ENCODE peak calls at places on chromosome 12, in four cellular contexts. P is mesendoderm, T is trophoblast cell, U is mesenchymal stem cell. A is an unnamed sample.

GRCh38 chr12:94601972-94602517 is 48.3 kb downstream of the TMCC3 start:
- DNase-seq in T (no peak), U (no peak), P (no peak), A (no peak)

GRCh38 chr12:105922670-105923102 is 216.1 kb downstream of the NUAK1 start:
- DNase-seq in T (no peak), U (peak), P (no peak), A (peak)

GRCh38 chr12:59887204-59887603 is 291.4 kb downstream of the SLC16A7 start:
- DNase-seq in T (no peak), U (no peak), P (no peak), A (no peak)

GRCh38 chr12:27984275-27984674 is 11.7 kb upstream of the PTHLH start:
- DNase-seq in U (peak), T (no peak), P (no peak), A (peak)

GRCh38 chr12:81558031-81558430 is 201.1 kb downstream of the PPFIA2 start:
- DNase-seq in U (peak), T (no peak), P (no peak), A (peak)

GRCh38 chr12:80598004-80598606 is 109.3 kb upstream of the MYF6 start:
- DNase-seq in U (peak), P (peak), T (peak), A (peak)

GRCh38 chr12:90773526-90773925 is 181.4 kb downstream of the CCER1 start:
- DNase-seq in T (no peak), U (no peak), P (no peak), A (no peak)

GRCh38 chr12:110141389-110141788 is 17.2 kb downstream of the IFT81 start:
- DNase-seq in T (no peak), P (no peak), U (peak), A (peak)

GRCh38 chr12:1915082-1915968 is 3.1 kb downstream of the CACNA2D4 start:
- DNase-seq in P (no peak), T (no peak), U (no peak), A (no peak)

GRCh38 chr12:20150835-20151234 is 217.5 kb upstream of the PDE3A start:
- DNase-seq in U (peak), T (no peak), P (no peak), A (no peak)

GRCh38 chr12:92706594-92706993 is 3.8 kb downstream of the PLEKHG7 start:
- DNase-seq in P (no peak), T (no peak), U (no peak), A (no peak)

GRCh38 chr12:14936224-14936861 is 2.0 kb downstream of the ERP27 start:
- DNase-seq in P (peak), T (peak), U (no peak), A (no peak)

GRCh38 chr12:75722714-75723200 is 211.3 kb upstream of the KRR1 start:
- DNase-seq in P (peak), U (peak), T (no peak), A (peak)

GRCh38 chr12:132572106-132572505 is 38.3 kb downstream of the LRCOL1 start:
- DNase-seq in P (no peak), T (peak), U (no peak), A (no peak)

GRCh38 chr12:109093022-109093918 is at the start of gene ALKBH2:
- DNase-seq in T (peak), P (peak), U (peak), A (peak)
- H3K4ac ChIP-seq in T (no peak), P (no peak), U (peak), A (peak)

GRCh38 chr12:121797937-121798801 is 4.7 kb upstream of the RHOF start:
- DNase-seq in P (peak), T (no peak), U (peak), A (peak)
- H3K4ac ChIP-seq in P (no peak), T (peak), U (peak), A (peak)

GRCh38 chr12:47222592-47222959 is 142.8 kb upstream of the AMIGO2 start:
- DNase-seq in P (peak), U (no peak), T (no peak), A (no peak)

GRCh38 chr12:47221256-47222023 is 141.7 kb upstream of the AMIGO2 start:
- DNase-seq in U (no peak), P (no peak), T (no peak), A (no peak)

GRCh38 chr12:47223848-47224213 is 144.1 kb upstream of the AMIGO2 start:
- DNase-seq in T (no peak), P (no peak), U (peak), A (peak)

GRCh38 chr12:47224563-47225133 is 144.9 kb upstream of the AMIGO2 start:
- DNase-seq in U (no peak), P (no peak), T (no peak), A (no peak)

GRCh38 chr12:47222960-47223847 is 143.4 kb upstream of the AMIGO2 start:
- DNase-seq in U (peak), P (peak), T (no peak), A (no peak)
- H3K4ac ChIP-seq in U (peak), P (peak), T (peak), A (peak)

DNA sequence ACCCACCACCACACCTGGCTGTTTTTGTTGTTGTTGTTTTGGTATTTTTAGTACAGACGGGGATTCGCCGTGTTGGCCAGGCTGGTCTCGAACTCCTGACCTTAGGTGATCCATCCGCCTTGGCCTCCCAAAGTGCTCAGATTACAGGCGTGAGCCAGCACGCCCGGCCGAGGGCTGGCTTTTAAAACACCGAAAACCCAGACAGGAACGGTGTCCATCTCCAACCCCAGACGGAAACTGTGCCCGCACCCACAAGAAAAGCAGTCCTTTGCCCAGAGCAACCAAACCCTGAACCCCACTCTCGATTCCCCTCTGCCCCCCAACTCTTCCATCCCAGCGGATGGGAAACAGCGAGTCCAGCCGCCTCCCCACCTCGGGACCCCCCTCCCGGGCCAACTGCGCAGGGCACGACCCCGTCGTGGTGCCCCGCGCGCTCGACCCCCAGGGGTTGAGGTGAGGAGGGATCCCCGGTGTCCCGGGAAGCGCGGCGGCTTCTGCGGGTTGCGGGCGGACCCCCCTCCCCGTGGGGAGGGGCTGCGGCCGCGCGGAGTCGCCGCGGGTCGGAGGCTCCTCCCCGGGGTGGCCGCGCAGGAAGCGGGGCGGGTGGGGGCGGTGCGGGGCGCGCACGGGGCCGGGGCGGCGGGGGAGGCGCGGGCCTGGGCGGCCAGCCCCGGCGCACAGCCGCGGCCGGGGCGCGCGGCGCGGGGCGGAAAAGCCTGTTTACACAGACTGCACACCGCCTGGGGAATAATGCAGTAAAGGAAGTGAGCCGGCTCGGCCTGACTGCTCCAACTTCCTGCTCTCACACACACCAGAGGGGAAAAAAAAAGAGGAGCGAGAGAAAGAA is at the start of gene ELK3:
- DNase-seq in P (peak), U (peak), T (peak), A (peak)
- H3K4ac ChIP-seq in P (peak), U (peak), T (peak), A (peak)

DNA sequence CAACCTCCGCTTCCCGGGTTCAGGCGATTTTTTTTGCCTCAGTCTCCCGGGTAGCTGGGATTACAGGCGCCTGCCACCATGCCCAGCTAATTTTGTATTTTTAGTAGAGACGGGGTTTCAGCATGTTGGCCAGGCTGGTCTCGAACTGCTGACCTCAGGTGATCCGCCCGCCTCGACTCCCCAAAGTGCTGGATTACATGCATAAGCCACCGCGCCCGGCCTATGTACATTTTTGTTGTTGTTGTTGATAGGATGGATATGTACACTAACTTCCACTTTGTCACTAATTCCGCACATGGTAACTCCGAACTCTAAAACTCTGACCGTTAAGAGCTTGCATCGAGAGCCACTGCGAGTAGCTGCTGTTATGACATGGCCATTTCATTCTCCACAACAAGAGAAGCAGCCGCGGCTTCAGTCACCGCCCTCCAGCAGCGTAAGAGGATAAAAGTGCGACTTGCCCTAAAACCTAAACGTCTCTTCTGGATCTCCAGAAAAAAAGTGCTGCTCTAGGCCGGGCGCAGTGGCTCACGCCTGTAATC is 742 bp upstream of the MARS1 start:
- DNase-seq in P (no peak), T (no peak), U (no peak), A (no peak)
- H3K4ac ChIP-seq in P (no peak), T (no peak), U (no peak), A (peak)

A was measured in IMR-90.